ENCODE peak calls at places on chromosomes 7 and 10, in eight cellular contexts. One of them, this sample, is unnamed.

GRCh38 chr10:112409755-112410154 is 35.8 kb downstream of the ACSL5 start:
- DNase-seq in cortex of kidney: no peak
- DNase-seq in GM06990: no peak
- DNase-seq in activated T-helper 1 cell treated with anti-CD3 and anti-CD28 coated beads, Interleukin-2, amount 50 U/mL, for 16 hours: no peak
- DNase-seq in activated gamma-delta T cell: no peak
- DNase-seq in WERI-Rb-1: no peak
- DNase-seq in H9: no peak
- DNase-seq in AG04449: no peak
- DNase-seq in this sample: no peak

GRCh38 chr10:131822694-131823245 is 78.0 kb upstream of the PPP2R2D start:
- DNase-seq in cortex of kidney: no peak
- DNase-seq in GM06990: no peak
- DNase-seq in activated T-helper 1 cell treated with anti-CD3 and anti-CD28 coated beads, Interleukin-2, amount 50 U/mL, for 16 hours: no peak
- DNase-seq in activated gamma-delta T cell: no peak
- DNase-seq in WERI-Rb-1: no peak
- DNase-seq in H9: no peak
- DNase-seq in AG04449: no peak
- DNase-seq in this sample: no peak

GRCh38 chr10:57964371-57964770 is 303.3 kb downstream of the IPMK start:
- DNase-seq in cortex of kidney: no peak
- DNase-seq in GM06990: no peak
- DNase-seq in activated T-helper 1 cell treated with anti-CD3 and anti-CD28 coated beads, Interleukin-2, amount 50 U/mL, for 16 hours: no peak
- DNase-seq in activated gamma-delta T cell: no peak
- DNase-seq in WERI-Rb-1: no peak
- DNase-seq in H9: no peak
- DNase-seq in AG04449: peak; percentile 10
- DNase-seq in this sample: no peak

GRCh38 chr7:28168393-28169158 is 12.0 kb downstream of the JAZF1 start:
- DNase-seq in cortex of kidney: no peak
- DNase-seq in GM06990: no peak
- DNase-seq in activated T-helper 1 cell treated with anti-CD3 and anti-CD28 coated beads, Interleukin-2, amount 50 U/mL, for 16 hours: no peak
- DNase-seq in activated gamma-delta T cell: no peak
- DNase-seq in WERI-Rb-1: no peak
- DNase-seq in H9: no peak
- DNase-seq in AG04449: no peak
- DNase-seq in this sample: no peak

GRCh38 chr7:64874114-64874513 is 29.0 kb upstream of the ZNF273 start:
- DNase-seq in cortex of kidney: no peak
- DNase-seq in GM06990: no peak
- DNase-seq in activated T-helper 1 cell treated with anti-CD3 and anti-CD28 coated beads, Interleukin-2, amount 50 U/mL, for 16 hours: no peak
- DNase-seq in activated gamma-delta T cell: no peak
- DNase-seq in WERI-Rb-1: no peak
- DNase-seq in H9: no peak
- DNase-seq in AG04449: no peak
- DNase-seq in this sample: no peak

GRCh38 chr7:28865494-28866257 is 92.5 kb downstream of the TRIL start:
- DNase-seq in cortex of kidney: no peak
- DNase-seq in GM06990: no peak
- DNase-seq in activated T-helper 1 cell treated with anti-CD3 and anti-CD28 coated beads, Interleukin-2, amount 50 U/mL, for 16 hours: no peak
- DNase-seq in activated gamma-delta T cell: no peak
- DNase-seq in WERI-Rb-1: no peak
- DNase-seq in H9: no peak
- DNase-seq in AG04449: peak; percentile 45
- DNase-seq in this sample: peak; percentile 80

GRCh38 chr10:89221919-89222318 is 14.8 kb upstream of the CH25H start:
- DNase-seq in cortex of kidney: no peak
- DNase-seq in GM06990: no peak
- DNase-seq in activated T-helper 1 cell treated with anti-CD3 and anti-CD28 coated beads, Interleukin-2, amount 50 U/mL, for 16 hours: no peak
- DNase-seq in activated gamma-delta T cell: no peak
- DNase-seq in WERI-Rb-1: no peak
- DNase-seq in H9: no peak
- DNase-seq in AG04449: no peak
- DNase-seq in this sample: no peak

GRCh38 chr10:100100651-100101525 is 19.2 kb upstream of the CPN1 start:
- DNase-seq in cortex of kidney: no peak
- DNase-seq in GM06990: no peak
- DNase-seq in activated T-helper 1 cell treated with anti-CD3 and anti-CD28 coated beads, Interleukin-2, amount 50 U/mL, for 16 hours: no peak
- DNase-seq in activated gamma-delta T cell: no peak
- DNase-seq in WERI-Rb-1: peak; percentile 27
- DNase-seq in H9: no peak
- DNase-seq in AG04449: no peak
- DNase-seq in this sample: peak; percentile 42

GRCh38 chr7:155805826-155806095 is 6.5 kb downstream of the SHH start:
- DNase-seq in cortex of kidney: no peak
- DNase-seq in GM06990: no peak
- DNase-seq in activated T-helper 1 cell treated with anti-CD3 and anti-CD28 coated beads, Interleukin-2, amount 50 U/mL, for 16 hours: no peak
- DNase-seq in activated gamma-delta T cell: no peak
- DNase-seq in WERI-Rb-1: no peak
- DNase-seq in H9: no peak
- DNase-seq in AG04449: no peak
- DNase-seq in this sample: no peak

GRCh38 chr7:104848386-104848990 is 165.5 kb upstream of the KMT2E start:
- DNase-seq in cortex of kidney: no peak
- DNase-seq in GM06990: no peak
- DNase-seq in activated T-helper 1 cell treated with anti-CD3 and anti-CD28 coated beads, Interleukin-2, amount 50 U/mL, for 16 hours: peak; percentile 6
- DNase-seq in activated gamma-delta T cell: no peak
- DNase-seq in WERI-Rb-1: peak; percentile 71
- DNase-seq in H9: peak; percentile 79
- DNase-seq in AG04449: no peak
- DNase-seq in this sample: peak; percentile 86

GRCh38 chr10:101818958-101819633 is 852 bp upstream of the OGA start:
- DNase-seq in cortex of kidney: no peak
- DNase-seq in GM06990: no peak
- DNase-seq in activated T-helper 1 cell treated with anti-CD3 and anti-CD28 coated beads, Interleukin-2, amount 50 U/mL, for 16 hours: no peak
- DNase-seq in activated gamma-delta T cell: no peak
- DNase-seq in WERI-Rb-1: no peak
- DNase-seq in H9: no peak
- DNase-seq in AG04449: no peak
- DNase-seq in this sample: no peak

GRCh38 chr7:82605247-82605864 is 161.8 kb upstream of the CACNA2D1 start:
- DNase-seq in cortex of kidney: no peak
- DNase-seq in GM06990: no peak
- DNase-seq in activated T-helper 1 cell treated with anti-CD3 and anti-CD28 coated beads, Interleukin-2, amount 50 U/mL, for 16 hours: no peak
- DNase-seq in activated gamma-delta T cell: no peak
- DNase-seq in WERI-Rb-1: no peak
- DNase-seq in H9: no peak
- DNase-seq in AG04449: no peak
- DNase-seq in this sample: peak; percentile 23

GRCh38 chr7:3307437-3307836 is 6.4 kb downstream of the SDK1 start:
- DNase-seq in cortex of kidney: no peak
- DNase-seq in GM06990: no peak
- DNase-seq in activated T-helper 1 cell treated with anti-CD3 and anti-CD28 coated beads, Interleukin-2, amount 50 U/mL, for 16 hours: no peak
- DNase-seq in activated gamma-delta T cell: no peak
- DNase-seq in WERI-Rb-1: no peak
- DNase-seq in H9: no peak
- DNase-seq in AG04449: no peak
- DNase-seq in this sample: no peak

GRCh38 chr10:21304198-21304597 is 221.3 kb downstream of the SKIDA1 start:
- DNase-seq in cortex of kidney: no peak
- DNase-seq in GM06990: no peak
- DNase-seq in activated T-helper 1 cell treated with anti-CD3 and anti-CD28 coated beads, Interleukin-2, amount 50 U/mL, for 16 hours: no peak
- DNase-seq in activated gamma-delta T cell: no peak
- DNase-seq in WERI-Rb-1: no peak
- DNase-seq in H9: no peak
- DNase-seq in AG04449: no peak
- DNase-seq in this sample: no peak

GRCh38 chr7:22591271-22591670 is 91.3 kb upstream of the STEAP1B start:
- DNase-seq in cortex of kidney: no peak
- DNase-seq in GM06990: no peak
- DNase-seq in activated T-helper 1 cell treated with anti-CD3 and anti-CD28 coated beads, Interleukin-2, amount 50 U/mL, for 16 hours: no peak
- DNase-seq in activated gamma-delta T cell: no peak
- DNase-seq in WERI-Rb-1: no peak
- DNase-seq in H9: no peak
- DNase-seq in AG04449: no peak
- DNase-seq in this sample: no peak

This sample was measured in foreskin melanocyte.